ENCODE peak calls at places on chromosomes 16 and 17, in five cellular contexts. W, O, F, N and V are unnamed samples.

GRCh38 chr16:4270595-4270994 is 2.2 kb downstream of the TFAP4 start:
- DNase-seq in W (no peak), O (no peak), F (no peak), N (no peak), V (no peak)

GRCh38 chr17:20122236-20122879 is 113.2 kb downstream of the SPECC1 start:
- DNase-seq in W (no peak), O (no peak), F (no peak), N (no peak), V (no peak)

GRCh38 chr16:78596348-78596995 is 497.0 kb downstream of the WWOX start:
- DNase-seq in W (no peak), O (no peak), F (no peak), N (no peak), V (no peak)

GRCh38 chr16:89732918-89733242 is 11.5 kb downstream of the ZNF276 start:
- DNase-seq in W (no peak), O (no peak), F (no peak), N (no peak), V (no peak)

GRCh38 chr17:79633154-79633553 is 22.3 kb upstream of the RBFOX3 start:
- DNase-seq in W (no peak), O (no peak), F (no peak), N (no peak), V (no peak)

GRCh38 chr17:12509836-12510235 is 155.9 kb upstream of the MYOCD start:
- DNase-seq in W (no peak), O (no peak), F (no peak), N (no peak), V (no peak)

GRCh38 chr16:22001591-22001990 is 675 bp upstream of the PDZD9 start:
- DNase-seq in W (peak), O (no peak), F (no peak), N (no peak), V (peak)

GRCh38 chr16:970766-971581 is at the start of gene LMF1:
- DNase-seq in W (peak), O (peak), F (peak), N (peak), V (peak)

GRCh38 chr17:28204751-28205150 is 114.2 kb upstream of the TMEM97 start:
- DNase-seq in W (no peak), O (no peak), F (no peak), N (no peak), V (no peak)

GRCh38 chr16:89658221-89658879 is 714 bp downstream of the SPATA33 start:
- DNase-seq in W (no peak), O (no peak), F (no peak), N (peak), V (peak)

GRCh38 chr17:9971991-9972390 is 66.9 kb upstream of the RCVRN start:
- DNase-seq in W (peak), O (no peak), F (no peak), N (peak), V (peak)

GRCh38 chr16:8474576-8474975 is 115.7 kb downstream of the TMEM114 start:
- DNase-seq in W (no peak), O (no peak), F (no peak), N (no peak), V (no peak)

GRCh38 chr17:40342575-40343058 is 21.9 kb downstream of the GJD3 start:
- DNase-seq in W (no peak), O (no peak), F (no peak), N (no peak), V (no peak)

GRCh38 chr16:89224665-89225064 is 7.2 kb downstream of the ZNF778 start:
- DNase-seq in W (no peak), O (no peak), F (no peak), N (no peak), V (no peak)

GRCh38 chr16:20901441-20902112 is 1.0 kb downstream of the LYRM1 start:
- DNase-seq in W (peak), O (no peak), F (no peak), N (peak), V (peak)

GRCh38 chr16:52827456-52827855 is 225.2 kb downstream of the CHD9NB start:
- DNase-seq in W (no peak), O (no peak), F (no peak), N (no peak), V (no peak)

GRCh38 chr16:88957887-88958577 is 19.0 kb downstream of the CBFA2T3 start:
- DNase-seq in W (no peak), O (no peak), F (no peak), N (no peak), V (no peak)

GRCh38 chr17:72090108-72090507 is 30.7 kb upstream of the SOX9 start:
- DNase-seq in W (no peak), O (no peak), F (no peak), N (no peak), V (no peak)

GRCh38 chr16:89051521-89052166 is 42.0 kb upstream of the ACSF3 start:
- DNase-seq in W (no peak), O (no peak), F (no peak), N (no peak), V (no peak)

GRCh38 chr16:24844101-24845030 is 1.4 kb upstream of the SLC5A11 start:
- DNase-seq in W (no peak), O (no peak), F (peak), N (peak), V (no peak)

GRCh38 chr16:58727796-58728568 is 6.1 kb downstream of the GOT2 start:
- DNase-seq in W (no peak), O (no peak), F (no peak), N (no peak), V (no peak)

GRCh38 chr17:64328875-64329405 is 61.7 kb downstream of the PECAM1 start:
- DNase-seq in W (no peak), O (no peak), F (no peak), N (no peak), V (no peak)

GRCh38 chr17:40315678-40316570 is 6.9 kb downstream of the RARA start:
- DNase-seq in W (no peak), O (no peak), F (no peak), N (no peak), V (no peak)

GRCh38 chr17:83100220-83100852 is 20.9 kb downstream of the METRNL start:
- DNase-seq in W (no peak), O (no peak), F (no peak), N (no peak), V (peak)

DNA sequence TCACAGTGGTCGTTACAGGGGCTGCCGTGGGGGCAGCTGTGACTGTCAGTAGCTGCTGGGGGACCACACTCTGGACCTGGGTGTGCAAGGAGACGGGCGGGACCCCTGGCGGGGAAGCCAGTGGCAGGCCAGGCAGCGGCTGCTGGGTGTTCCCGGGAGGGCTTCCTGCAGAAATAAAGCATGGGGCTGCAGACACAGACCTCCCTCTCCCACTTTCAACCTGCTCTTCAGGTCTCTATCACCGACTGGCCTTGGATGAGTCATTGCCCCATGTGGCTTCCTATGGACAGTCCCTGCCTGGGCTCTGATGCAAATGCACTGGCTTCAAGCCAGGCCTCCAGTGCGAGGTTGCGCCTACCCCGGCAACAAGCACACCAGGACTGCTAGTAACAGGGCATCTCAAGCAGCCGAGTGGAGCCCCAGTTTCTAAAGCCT is 17.2 kb downstream of the SREBF1 start:
- DNase-seq in W (peak), O (no peak), F (no peak), N (peak), V (peak)
- H3K9ac ChIP-seq in W (no peak), O (no peak), F (peak), N (no peak), V (peak)

GRCh38 chr16:51009359-51009758 is 141.7 kb downstream of the SALL1 start:
- DNase-seq in W (no peak), O (no peak), F (no peak), N (no peak), V (no peak)

GRCh38 chr16:51003850-51004566 is 147.1 kb downstream of the SALL1 start:
- DNase-seq in W (no peak), O (no peak), F (no peak), N (no peak), V (no peak)

GRCh38 chr16:51012396-51012795 is 138.7 kb downstream of the SALL1 start:
- DNase-seq in W (no peak), O (no peak), F (no peak), N (peak), V (no peak)

GRCh38 chr16:51009813-51010212 is 141.3 kb downstream of the SALL1 start:
- DNase-seq in W (no peak), O (no peak), F (no peak), N (no peak), V (no peak)

DNA sequence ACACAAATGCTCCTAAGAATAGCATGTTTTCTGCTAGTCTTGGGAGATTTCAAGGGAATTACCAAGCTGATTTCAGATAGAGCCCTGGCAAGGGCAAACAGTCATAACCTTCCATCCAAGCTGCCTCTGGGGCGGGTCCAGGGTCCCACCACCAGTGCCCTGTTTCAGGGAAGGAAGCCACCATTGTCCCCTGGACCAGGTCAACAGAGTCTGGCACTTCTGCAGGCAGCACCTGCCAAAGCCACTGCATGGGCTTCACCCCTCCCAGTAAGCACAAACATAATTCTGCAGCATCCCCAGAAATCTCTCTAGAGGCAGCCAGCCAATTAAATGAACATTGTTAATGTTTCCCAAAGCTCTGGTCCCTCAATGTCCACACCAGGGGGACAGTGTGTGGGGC is 143.0 kb downstream of the SALL1 start:
- DNase-seq in W (no peak), O (no peak), F (no peak), N (no peak), V (no peak)
- H3K9ac ChIP-seq in W (no peak), O (no peak), F (no peak), N (no peak), V (no peak)

DNA sequence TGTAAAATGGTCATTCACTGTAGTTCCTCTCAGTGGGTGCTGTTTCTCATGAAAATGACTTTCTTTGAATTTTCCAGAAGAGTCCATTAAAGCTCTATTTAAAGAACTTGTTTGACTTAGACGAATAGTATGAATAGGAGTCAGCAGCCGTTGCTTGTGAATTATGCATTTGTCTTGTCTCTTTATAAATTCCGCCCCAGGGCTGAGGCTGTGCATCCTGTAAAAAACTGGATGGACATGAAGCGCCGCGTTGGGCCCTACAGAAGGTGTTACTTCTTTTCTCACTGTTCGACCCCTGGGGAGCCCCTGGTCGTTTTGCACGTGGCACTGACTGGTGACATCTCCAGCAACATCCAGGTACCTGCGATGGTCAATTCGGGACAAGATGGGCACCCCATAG is 9.0 kb downstream of the MLYCD start:
- DNase-seq in W (no peak), O (no peak), F (no peak), N (no peak), V (no peak)
- H3K9ac ChIP-seq in W (no peak), O (no peak), F (no peak), N (no peak), V (no peak)

GRCh38 chr16:56871172-56871593 is 6.2 kb downstream of the SLC12A3 start:
- DNase-seq in W (peak), O (no peak), F (no peak), N (no peak), V (peak)
- H3K9ac ChIP-seq in W (no peak), O (no peak), F (no peak), N (no peak), V (no peak)

DNA sequence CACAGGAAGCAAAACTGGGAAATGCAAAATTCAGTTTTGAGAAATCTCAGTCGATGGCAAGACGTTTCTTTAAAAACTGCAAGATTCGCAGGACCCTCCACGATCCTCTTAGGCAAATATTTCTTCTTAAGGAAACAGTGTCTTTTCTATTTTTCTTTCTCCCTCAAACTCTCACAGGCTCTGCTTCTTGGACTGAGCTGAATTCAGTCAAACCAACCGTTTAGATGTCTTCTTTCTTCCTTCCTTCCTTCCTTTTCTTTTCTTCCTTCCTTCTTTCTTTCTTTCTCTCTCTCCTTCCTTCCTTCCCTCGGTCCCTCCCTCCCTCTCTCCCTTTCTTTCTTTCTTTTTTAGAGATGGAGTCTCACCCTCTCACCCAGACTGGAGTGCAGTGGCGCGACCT is 67.2 kb upstream of the AXIN2 start:
- DNase-seq in W (no peak), O (no peak), F (no peak), N (no peak), V (no peak)
- H3K9ac ChIP-seq in W (no peak), O (no peak), F (no peak), N (no peak), V (no peak)

GRCh38 chr17:75346906-75347305 is 57.7 kb upstream of the SLC25A19 start:
- DNase-seq in W (peak), O (no peak), F (no peak), N (peak), V (peak)
- H3K9ac ChIP-seq in W (no peak), O (no peak), F (no peak), N (peak), V (no peak)

GRCh38 chr17:46771601-46772012 is 46.9 kb downstream of the WNT3 start:
- DNase-seq in W (no peak), O (no peak), F (no peak), N (peak), V (peak)

GRCh38 chr17:46770818-46771600 is 47.5 kb downstream of the WNT3 start:
- DNase-seq in W (peak), O (no peak), F (no peak), N (peak), V (peak)

GRCh38 chr17:46773676-46774075 is 44.8 kb downstream of the WNT3 start:
- DNase-seq in W (no peak), O (no peak), F (no peak), N (no peak), V (no peak)

GRCh38 chr17:46772879-46773620 is 45.4 kb downstream of the WNT3 start:
- DNase-seq in W (no peak), O (no peak), F (no peak), N (peak), V (no peak)

GRCh38 chr17:46772013-46772878 is 46.2 kb downstream of the WNT3 start:
- DNase-seq in W (no peak), O (peak), F (no peak), N (peak), V (peak)
- H3K9ac ChIP-seq in W (peak), O (peak), F (peak), N (peak), V (no peak)

DNA sequence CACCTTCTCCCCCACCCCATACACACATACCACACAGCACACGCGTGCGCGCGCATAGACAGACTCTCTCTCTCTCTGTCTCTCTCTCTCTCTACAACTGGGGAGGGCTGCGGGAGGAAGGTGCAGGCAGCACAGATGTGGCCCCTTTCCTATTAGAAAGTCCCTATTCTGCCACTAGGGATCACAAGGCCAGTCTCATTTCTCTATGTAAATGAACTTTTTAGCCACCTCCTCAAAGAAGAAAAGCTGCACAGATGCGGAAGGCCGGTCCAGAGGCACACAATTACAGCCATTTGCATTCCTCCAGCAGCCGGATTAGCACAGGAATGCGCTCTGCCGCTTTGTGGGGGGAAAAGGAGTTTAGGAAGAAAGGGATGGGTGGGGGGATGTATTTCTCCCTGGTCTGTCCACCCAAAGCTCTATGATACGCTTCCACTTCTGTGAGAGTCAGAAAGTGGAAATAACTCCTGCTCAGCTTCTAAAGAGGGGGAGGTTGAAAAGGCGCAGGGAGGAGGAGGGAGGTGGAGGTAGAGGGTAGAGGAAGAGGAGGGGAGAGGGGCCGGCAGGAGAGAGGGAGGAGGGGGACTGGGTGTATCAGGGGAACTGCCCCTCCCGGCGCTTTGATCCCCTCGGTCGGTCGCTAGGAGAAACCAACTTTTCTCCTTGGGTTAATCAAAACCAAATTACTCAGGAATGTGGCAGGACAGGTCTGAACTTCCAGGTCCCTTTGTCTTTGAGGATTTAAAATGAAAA is 11.7 kb downstream of the ZFHX3 start:
- DNase-seq in W (no peak), O (no peak), F (no peak), N (peak), V (peak)
- H3K9ac ChIP-seq in W (no peak), O (no peak), F (no peak), N (peak), V (no peak)

GRCh38 chr16:50096791-50097190 is 31.0 kb downstream of the HEATR3 start:
- DNase-seq in W (peak), O (no peak), F (no peak), N (no peak), V (peak)
- H3K9ac ChIP-seq in W (no peak), O (no peak), F (no peak), N (no peak), V (no peak)

DNA sequence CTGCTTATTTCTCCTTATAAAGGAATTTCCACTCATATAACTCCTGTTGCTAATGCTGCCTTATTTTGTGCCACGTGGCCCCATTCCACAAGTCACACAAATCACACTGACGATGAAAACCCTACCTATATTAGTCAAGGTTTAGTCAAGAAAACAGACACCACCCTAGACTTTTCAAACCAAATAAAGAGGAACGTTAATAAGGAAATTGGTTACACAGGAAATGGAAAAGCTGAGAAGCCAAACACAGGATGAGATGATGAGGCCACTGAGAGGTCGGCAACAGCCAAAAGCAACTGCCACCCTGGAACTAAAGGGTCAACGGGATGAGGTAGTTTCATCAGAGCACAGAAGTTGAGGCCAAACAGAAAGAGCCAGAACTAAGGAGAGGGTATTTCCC is 47.3 kb upstream of the ALOX12 start:
- DNase-seq in W (no peak), O (no peak), F (no peak), N (no peak), V (no peak)
- H3K9ac ChIP-seq in W (no peak), O (no peak), F (no peak), N (no peak), V (no peak)